ENCODE peak calls at places on chromosomes 7 and 10, in five cellular contexts. C is HepG2, R is GM12878, K is K562, J is H1. F is an unnamed sample.
A peak's percentile ranks its signal among the peaks of the same experiment; 100 is the strongest.

GRCh38 chr7:130361681-130362080 is 17.1 kb downstream of the CPA5 start:
- DNase-seq in C (no peak), R (no peak), K (no peak), J (no peak), F (no peak)

GRCh38 chr7:93150200-93150835 is 2.1 kb upstream of the SAMD9L start:
- DNase-seq in C (no peak), R (no peak), K (no peak), J (no peak), F (no peak)

GRCh38 chr10:5812283-5813090 is 747 bp downstream of the GDI2 start:
- DNase-seq in C (no peak), R (no peak), K (peak; percentile 53), J (peak; percentile 73), F (peak; percentile 82)

GRCh38 chr10:131117416-131118212 is 193.9 kb downstream of the TCERG1L start:
- DNase-seq in C (no peak), R (no peak), K (no peak), J (no peak), F (no peak)

GRCh38 chr7:106735637-106736036 is 74.7 kb upstream of the CCDC71L start:
- DNase-seq in C (no peak), R (no peak), K (no peak), J (no peak), F (no peak)

GRCh38 chr7:158782638-158783490 is 46.4 kb downstream of the ESYT2 start:
- DNase-seq in C (peak; percentile 15), R (no peak), K (no peak), J (peak; percentile 46), F (no peak)

GRCh38 chr7:44307301-44307900 is 18.0 kb downstream of the CAMK2B start:
- DNase-seq in C (peak; percentile 16), R (no peak), K (peak; percentile 18), J (peak; percentile 49), F (peak; percentile 87)

GRCh38 chr10:82564353-82565218 is 689.6 kb downstream of the NRG3 start:
- DNase-seq in C (no peak), R (no peak), K (no peak), J (no peak), F (no peak)

GRCh38 chr10:93376372-93377296 is 105.5 kb downstream of the MYOF start:
- DNase-seq in C (peak; percentile 69), R (peak; percentile 31), K (peak; percentile 53), J (no peak), F (peak; percentile 72)

GRCh38 chr10:18368681-18369080 is 228.5 kb downstream of the CACNB2 start:
- DNase-seq in C (no peak), R (no peak), K (no peak), J (no peak), F (no peak)

GRCh38 chr10:22742678-22743077 is 28.3 kb upstream of the PIP4K2A start:
- DNase-seq in C (no peak), R (peak; percentile 48), K (peak; percentile 28), J (no peak), F (no peak)

GRCh38 chr7:26417911-26418413 is 126.3 kb downstream of the SNX10 start:
- DNase-seq in C (no peak), R (no peak), K (peak; percentile 90), J (no peak), F (no peak)

GRCh38 chr7:158586499-158587191 is 978 bp downstream of the PTPRN2 start:
- DNase-seq in C (no peak), R (no peak), K (no peak), J (no peak), F (peak; percentile 76)

GRCh38 chr7:41257660-41258059 is 445.2 kb downstream of the INHBA start:
- DNase-seq in C (no peak), R (no peak), K (no peak), J (no peak), F (no peak)

GRCh38 chr10:4254101-4254994 is 469.3 kb upstream of the KLF6 start:
- DNase-seq in C (no peak), R (no peak), K (no peak), J (no peak), F (no peak)

GRCh38 chr10:92727550-92727949 is 37.8 kb downstream of the HHEX start:
- DNase-seq in C (peak; percentile 28), R (no peak), K (peak; percentile 12), J (no peak), F (peak; percentile 10)

GRCh38 chr7:82714883-82715282 is 271.3 kb upstream of the CACNA2D1 start:
- DNase-seq in C (no peak), R (no peak), K (no peak), J (no peak), F (no peak)

GRCh38 chr7:17061443-17061842 is 179.7 kb upstream of the AGR3 start:
- DNase-seq in C (no peak), R (no peak), K (no peak), J (no peak), F (no peak)

GRCh38 chr7:152435384-152436278 is at the start of gene KMT2C:
- DNase-seq in C (no peak), R (no peak), K (peak; percentile 87), J (peak; percentile 65), F (peak; percentile 92)

GRCh38 chr7:8564296-8564695 is 130.9 kb downstream of the NXPH1 start:
- DNase-seq in C (no peak), R (no peak), K (no peak), J (no peak), F (no peak)

GRCh38 chr10:129851941-129852650 is 112.0 kb downstream of the EBF3 start:
- DNase-seq in C (no peak), R (no peak), K (no peak), J (no peak), F (no peak)

GRCh38 chr10:986881-987634 is 1.2 kb upstream of the GTPBP4 start:
- DNase-seq in C (no peak), R (no peak), K (no peak), J (no peak), F (no peak)

GRCh38 chr7:23654508-23654907 is 25.5 kb upstream of the FAM221A start:
- DNase-seq in C (peak; percentile 15), R (no peak), K (peak; percentile 57), J (peak; percentile 79), F (peak; percentile 26)

GRCh38 chr7:129423700-129424410 is 10.4 kb upstream of the STRIP2 start:
- DNase-seq in C (peak; percentile 12), R (no peak), K (peak; percentile 87), J (no peak), F (peak; percentile 43)

GRCh38 chr10:48543445-48543844 is 61.4 kb downstream of the ARHGAP22 start:
- DNase-seq in C (no peak), R (no peak), K (no peak), J (no peak), F (no peak)

GRCh38 chr7:52017802-52018679 is 701.4 kb upstream of the COBL start:
- DNase-seq in C (peak; percentile 58), R (no peak), K (peak; percentile 24), J (peak; percentile 83), F (peak; percentile 13)

GRCh38 chr10:37654466-37654865 is 202.9 kb downstream of the ZNF248 start:
- DNase-seq in C (no peak), R (no peak), K (no peak), J (no peak), F (no peak)

GRCh38 chr10:19731560-19731959 is 84.7 kb upstream of the PLXDC2 start:
- DNase-seq in C (no peak), R (no peak), K (no peak), J (no peak), F (no peak)

GRCh38 chr10:6383099-6383812 is 180.5 kb downstream of the PFKFB3 start:
- DNase-seq in C (no peak), R (no peak), K (no peak), J (peak; percentile 27), F (no peak)

GRCh38 chr10:3761111-3761686 is 23.8 kb downstream of the KLF6 start:
- DNase-seq in C (no peak), R (peak; percentile 76), K (no peak), J (no peak), F (no peak)

GRCh38 chr10:96758423-96758822 is 38.1 kb upstream of the PIK3AP1 start:
- DNase-seq in C (no peak), R (peak; percentile 89), K (no peak), J (no peak), F (no peak)

DNA sequence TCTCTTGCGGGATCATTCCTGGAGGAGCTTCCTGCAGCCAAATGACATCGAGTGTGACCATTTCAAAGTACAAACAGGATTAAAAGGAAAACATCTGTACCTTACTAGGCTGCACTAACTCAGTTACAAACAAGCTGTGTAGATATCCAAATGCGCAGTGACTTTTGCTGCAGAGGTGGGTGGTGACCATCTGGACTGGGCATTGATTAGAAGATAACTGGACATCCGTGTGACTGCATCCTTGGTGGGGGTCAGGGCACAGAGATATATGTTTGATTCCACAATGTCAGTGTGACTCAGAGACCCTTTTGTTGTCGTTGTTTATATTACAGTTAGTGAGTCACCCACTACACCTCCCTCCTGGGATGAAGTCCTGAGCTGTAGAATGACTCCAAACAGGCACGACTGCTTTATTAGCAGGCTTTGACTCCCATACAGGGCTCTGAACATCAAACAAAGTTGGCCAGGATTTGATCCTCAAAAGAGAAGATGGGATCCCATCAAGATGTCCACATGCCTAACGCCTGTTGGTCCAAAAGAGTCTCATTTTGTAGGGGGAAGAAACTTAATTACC is 56.7 kb upstream of the SDK1 start:
- DNase-seq in C (peak; percentile 56), R (no peak), K (no peak), J (no peak), F (peak; percentile 83)
- TF ChIP-seq POLR2AphosphoS5 in C (no peak), R (no peak), K (no peak), J (no peak), F (no peak)

DNA sequence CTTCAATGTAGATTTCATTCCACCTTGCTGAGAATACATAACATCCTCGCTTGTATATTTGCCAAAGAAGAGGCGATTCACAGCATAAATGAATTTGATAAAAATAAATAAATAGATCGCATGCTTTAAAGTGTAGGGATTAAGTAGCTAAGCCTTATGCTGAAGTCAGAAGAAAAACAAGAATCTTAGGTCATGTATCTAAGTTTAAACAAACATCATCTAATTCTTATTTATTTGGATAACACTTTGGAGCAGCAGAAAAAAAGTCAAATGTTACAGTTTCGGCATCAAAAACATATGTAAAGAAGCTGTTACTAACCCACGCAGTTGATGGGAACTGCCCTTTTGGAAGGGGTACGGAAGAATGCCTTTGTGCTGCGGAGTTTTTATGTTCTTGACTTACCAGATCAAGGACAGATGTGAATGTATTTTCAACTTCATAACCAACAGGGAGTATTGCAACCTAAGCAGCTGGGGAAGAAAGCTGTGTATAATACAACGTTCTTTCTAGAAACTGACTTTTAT is 37.3 kb upstream of the HABP2 start:
- DNase-seq in C (no peak), R (no peak), K (no peak), J (no peak), F (no peak)
- TF ChIP-seq CHD2 in C (no peak), R (no peak), K (no peak), J (no peak), F (no peak)

GRCh38 chr7:99128076-99128950 is 15.6 kb downstream of the SMURF1 start:
- DNase-seq in C (no peak), R (no peak), K (peak; percentile 80), J (no peak), F (no peak)
- TF ChIP-seq POLR2AphosphoS5 in C (no peak), R (no peak), K (peak; percentile 52), J (no peak), F (no peak)

DNA sequence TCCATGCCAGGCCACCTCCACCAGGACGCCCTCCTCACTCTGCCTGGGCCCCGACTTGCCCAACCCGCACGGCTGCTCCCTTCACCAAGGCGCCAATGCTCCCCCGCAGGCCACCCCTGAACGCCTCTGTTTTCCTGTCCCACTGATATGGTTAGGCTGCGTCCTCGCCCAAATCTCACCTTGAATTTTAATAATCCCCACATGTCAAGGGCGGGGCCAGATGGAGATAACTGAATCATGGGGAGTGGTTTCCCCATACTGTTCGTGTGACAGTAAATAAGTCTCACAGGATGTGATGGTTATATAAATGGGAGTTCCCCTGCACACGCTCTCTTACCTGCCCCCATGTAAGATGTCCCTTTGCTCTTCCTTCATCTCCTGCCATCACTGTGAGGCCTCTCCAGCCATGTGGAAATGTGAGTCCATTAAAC is 29.8 kb downstream of the RSU1 start:
- DNase-seq in C (no peak), R (no peak), K (no peak), J (no peak), F (no peak)
- TF ChIP-seq CHD2 in C (no peak), R (no peak), K (no peak), J (no peak), F (no peak)

F was measured in SK-N-SH.